ENCODE peak calls at places on chromosomes 4 and X, in four cellular contexts. W is H1, G is body of pancreas, D is thoracic aorta. K is an unnamed sample.

GRCh38 chr4:93103042-93103441 is 725.5 kb upstream of the ATOH1 start:
- DNase-seq in W (no peak), G (no peak), D (no peak), K (no peak)

GRCh38 chr4:53547983-53548382 is 43.3 kb downstream of the LNX1 start:
- DNase-seq in W (no peak), G (no peak), D (no peak), K (no peak)

GRCh38 chr4:110475881-110476818 is at the start of gene ENPEP:
- DNase-seq in W (no peak), G (peak; percentile 17), D (no peak), K (no peak)

GRCh38 chr4:26008737-26009136 is 94.7 kb downstream of the SMIM20 start:
- DNase-seq in W (no peak), G (no peak), D (no peak), K (no peak)

GRCh38 chrX:10952619-10953018 is 158.5 kb upstream of the HCCS start:
- DNase-seq in W (no peak), G (no peak), D (no peak), K (no peak)

GRCh38 chr4:16532240-16532990 is 306.1 kb upstream of the TAPT1 start:
- DNase-seq in W (no peak), G (no peak), D (no peak), K (no peak)

GRCh38 chr4:94690851-94691254 is 66.9 kb upstream of the BMPR1B start:
- DNase-seq in W (no peak), G (no peak), D (no peak), K (no peak)

GRCh38 chr4:138908134-138908533 is 107.4 kb upstream of the NOCT start:
- DNase-seq in W (no peak), G (no peak), D (no peak), K (no peak)

GRCh38 chrX:40176256-40176978 is 78.7 kb upstream of the BCOR start:
- DNase-seq in W (peak; percentile 56), G (peak; percentile 65), D (no peak), K (peak; percentile 47)

GRCh38 chr4:119652978-119653377 is 24.4 kb upstream of the PDE5A start:
- DNase-seq in W (no peak), G (no peak), D (no peak), K (no peak)

GRCh38 chr4:161522031-161522430 is 641.8 kb downstream of the FSTL5 start:
- DNase-seq in W (no peak), G (no peak), D (no peak), K (no peak)

GRCh38 chrX:102042706-102043325 is 82.7 kb upstream of the TCEAL2 start:
- DNase-seq in W (no peak), G (no peak), D (no peak), K (no peak)
- H3K9me3 ChIP-seq in W (peaks cover 23% of the 10 kb centered on the region), G (no peaks in the 10 kb centered on the region), D (no peaks in the 10 kb centered on the region), K (peaks cover 11% of the 10 kb centered on the region)

GRCh38 chr4:175469519-175469918 is 342.5 kb downstream of the GPM6A start:
- DNase-seq in W (no peak), G (no peak), D (no peak), K (no peak)

DNA sequence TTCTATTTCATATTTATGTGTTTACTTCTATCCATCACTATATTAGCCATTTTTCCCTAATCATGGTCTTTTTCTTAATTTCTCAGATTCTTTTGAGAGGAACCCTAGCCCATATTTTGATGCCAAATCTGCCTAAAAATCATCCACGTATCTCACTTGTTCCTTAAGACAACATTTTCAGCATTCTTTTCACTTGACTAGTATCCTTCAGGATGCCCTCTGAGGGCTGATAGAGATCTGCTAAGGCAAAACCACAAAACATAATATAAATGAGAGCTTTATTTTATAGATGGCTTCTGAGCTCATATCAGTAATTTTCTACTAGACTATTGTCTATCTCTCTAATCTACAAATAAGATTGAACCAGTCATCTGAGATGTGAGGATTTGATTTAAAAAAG is 341.9 kb downstream of the GPM6A start:
- DNase-seq in W (no peak), G (no peak), D (no peak), K (no peak)
- H3K9me3 ChIP-seq in W (peaks cover 5% of the 10 kb centered on the region), G (peaks cover 5% of the 10 kb centered on the region), D (no peaks in the 10 kb centered on the region), K (no peaks in the 10 kb centered on the region)

GRCh38 chrX:123153846-123154335 is 30.2 kb upstream of the GRIA3 start:
- DNase-seq in W (no peak), G (no peak), D (no peak), K (no peak)
- H3K9me3 ChIP-seq in W (no peaks in the 10 kb centered on the region), G (no peaks in the 10 kb centered on the region), D (no peaks in the 10 kb centered on the region), K (no peaks in the 10 kb centered on the region)

GRCh38 chrX:148322906-148323305 is 177.5 kb upstream of the AFF2 start:
- DNase-seq in W (no peak), G (no peak), D (no peak), K (no peak)
- H3K9me3 ChIP-seq in W (no peaks in the 10 kb centered on the region), G (no peaks in the 10 kb centered on the region), D (no peaks in the 10 kb centered on the region), K (no peaks in the 10 kb centered on the region)

GRCh38 chrX:137568741-137569469 is 3.0 kb downstream of the ZIC3 start:
- DNase-seq in W (peak; percentile 46), G (no peak), D (no peak), K (no peak)

GRCh38 chrX:137565921-137566745 is at the start of gene ZIC3:
- DNase-seq in W (peak; percentile 84), G (peak; percentile 62), D (no peak), K (peak; percentile 33)

GRCh38 chrX:137567474-137568232 is 1.7 kb downstream of the ZIC3 start:
- DNase-seq in W (no peak), G (no peak), D (no peak), K (no peak)

GRCh38 chrX:137566746-137567473 is 983 bp downstream of the ZIC3 start:
- DNase-seq in W (no peak), G (no peak), D (no peak), K (no peak)

DNA sequence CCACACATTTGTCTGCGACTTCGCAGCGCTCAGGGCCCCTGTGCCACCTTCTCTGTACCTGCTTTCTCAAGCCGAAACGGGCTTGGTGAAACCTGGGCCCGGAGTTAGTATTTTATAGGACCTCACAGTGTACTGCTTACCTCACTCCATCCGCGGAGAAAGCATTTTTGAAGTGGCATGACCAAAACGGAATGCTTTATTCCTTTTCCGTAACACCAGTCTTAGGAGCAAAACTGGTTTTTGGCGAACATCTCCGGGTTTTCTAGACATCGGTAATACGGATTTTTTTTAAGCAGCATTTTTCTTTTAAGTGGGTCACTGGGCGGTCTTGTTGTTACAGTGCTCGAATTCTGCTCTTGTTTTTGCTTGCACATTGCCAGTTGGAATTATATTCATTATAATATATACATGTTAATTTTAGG is 3.6 kb downstream of the ZIC3 start:
- DNase-seq in W (no peak), G (no peak), D (no peak), K (no peak)
- H3K9me3 ChIP-seq in W (no peaks in the 10 kb centered on the region), G (no peaks in the 10 kb centered on the region), D (no peaks in the 10 kb centered on the region), K (no peaks in the 10 kb centered on the region)

DNA sequence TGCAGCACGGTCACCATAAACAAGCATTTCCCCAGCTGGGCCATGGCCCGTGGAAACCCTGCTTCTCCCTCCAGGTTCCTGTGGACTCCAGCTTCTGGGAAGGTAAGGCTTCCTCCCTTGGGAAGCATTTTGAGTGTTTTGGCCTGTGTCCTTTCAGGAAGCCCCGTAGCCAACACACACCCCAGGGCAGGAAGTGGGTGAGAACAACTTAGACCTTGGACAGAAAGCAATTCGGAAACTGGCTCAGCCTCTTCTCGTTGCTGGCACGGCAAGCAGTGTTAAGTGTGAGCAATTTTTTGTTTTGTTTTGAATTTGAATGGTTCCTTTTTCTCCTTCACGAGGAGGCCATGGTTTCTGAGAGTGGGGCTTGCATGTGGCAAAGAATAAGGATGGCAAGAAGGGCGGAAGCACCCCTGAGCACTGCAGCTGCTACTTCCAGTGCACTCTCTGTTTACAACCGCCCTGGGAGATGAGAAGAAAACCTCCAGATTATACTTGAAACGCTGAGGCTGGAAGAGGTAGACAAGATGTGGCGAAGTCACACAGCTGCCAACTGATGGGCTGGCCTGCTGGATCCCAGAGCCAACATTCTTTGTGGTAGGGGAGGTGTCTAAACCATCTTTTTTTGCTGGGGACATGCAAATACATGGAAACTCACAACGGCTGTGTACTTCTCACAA is 14.1 kb upstream of the CYTL1 start:
- DNase-seq in W (no peak), G (no peak), D (no peak), K (peak; percentile 49)
- H3K9me3 ChIP-seq in W (no peaks in the 10 kb centered on the region), G (no peaks in the 10 kb centered on the region), D (no peaks in the 10 kb centered on the region), K (no peaks in the 10 kb centered on the region)

GRCh38 chrX:151742311-151742710 is 7.8 kb downstream of the CNGA2 start:
- DNase-seq in W (no peak), G (no peak), D (no peak), K (no peak)
- H3K9me3 ChIP-seq in W (no peaks in the 10 kb centered on the region), G (no peaks in the 10 kb centered on the region), D (no peaks in the 10 kb centered on the region), K (no peaks in the 10 kb centered on the region)

GRCh38 chrX:118685393-118685792 is 42.0 kb upstream of the IL13RA1 start:
- DNase-seq in W (no peak), G (no peak), D (no peak), K (no peak)
- H3K9me3 ChIP-seq in W (no peaks in the 10 kb centered on the region), G (no peaks in the 10 kb centered on the region), D (no peaks in the 10 kb centered on the region), K (no peaks in the 10 kb centered on the region)

GRCh38 chr4:33975996-33976395 is 2268.3 kb downstream of the ARAP2 start:
- DNase-seq in W (no peak), G (no peak), D (no peak), K (no peak)

DNA sequence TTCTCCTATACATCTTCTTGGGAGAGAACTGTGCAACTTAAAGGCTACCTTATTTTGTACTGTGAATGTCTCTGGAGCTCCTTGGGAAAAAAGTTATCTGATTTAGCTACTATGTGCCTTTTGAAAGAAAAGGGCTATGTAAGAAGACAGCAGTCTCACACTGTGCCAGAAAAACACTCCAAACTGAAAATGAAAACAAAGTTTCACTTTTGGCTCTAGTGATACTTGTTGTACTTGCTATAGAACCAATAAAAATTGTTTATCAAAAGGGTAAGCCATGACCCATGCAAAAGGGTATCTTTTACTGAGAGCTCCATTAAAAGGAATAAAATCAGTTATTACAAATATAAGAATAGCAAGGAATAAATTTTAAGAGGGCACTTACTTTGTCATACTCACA is 2270.0 kb downstream of the ARAP2 start:
- DNase-seq in W (no peak), G (no peak), D (no peak), K (no peak)
- H3K9me3 ChIP-seq in W (peaks cover 3% of the 10 kb centered on the region), G (peaks cover 5% of the 10 kb centered on the region), D (no peaks in the 10 kb centered on the region), K (no peaks in the 10 kb centered on the region)

GRCh38 chrX:7201481-7201880 is 53.5 kb upstream of the PUDP start:
- DNase-seq in W (no peak), G (no peak), D (no peak), K (no peak)
- H3K9me3 ChIP-seq in W (no peaks in the 10 kb centered on the region), G (no peaks in the 10 kb centered on the region), D (no peaks in the 10 kb centered on the region), K (no peaks in the 10 kb centered on the region)

K was measured in tibial artery.